ENCODE peak calls at places on chromosomes 5 and 9, in nine cellular contexts. One of them, this sample, is unnamed.
A peak's percentile ranks its signal among the peaks of the same experiment; 100 is the strongest.

GRCh38 chr5:173786296-173787187 is 101.6 kb upstream of the CPEB4 start:
- DNase-seq in mesendoderm: peak; percentile 56
- DNase-seq in breast epithelium: no peak
- DNase-seq in AG20443: no peak
- DNase-seq in NCI-H1436: no peak
- DNase-seq in stimulated activated naive CD8-positive, alpha-beta T cell treated with anti-CD3 and anti-CD28 coated beads, Interleukin-15, Interleukin-2, amounts not matched to agents 100 U/mL and 50 U/mL, for 24 hours: no peak
- DNase-seq in HCT116: no peak
- DNase-seq in BJ: no peak
- DNase-seq in kidney tubule cell: no peak
- DNase-seq in this sample: no peak

GRCh38 chr9:2411459-2412215 is 209.9 kb upstream of the VLDLR start:
- DNase-seq in mesendoderm: peak; percentile 94
- DNase-seq in breast epithelium: no peak
- DNase-seq in AG20443: peak; percentile 47
- DNase-seq in NCI-H1436: no peak
- DNase-seq in stimulated activated naive CD8-positive, alpha-beta T cell treated with anti-CD3 and anti-CD28 coated beads, Interleukin-15, Interleukin-2, amounts not matched to agents 100 U/mL and 50 U/mL, for 24 hours: no peak
- DNase-seq in HCT116: no peak
- DNase-seq in BJ: peak; percentile 58
- DNase-seq in kidney tubule cell: peak; percentile 59
- DNase-seq in this sample: peak; percentile 35

GRCh38 chr5:89769975-89770374 is 639.6 kb downstream of the CETN3 start:
- DNase-seq in mesendoderm: peak; percentile 39
- DNase-seq in breast epithelium: no peak
- DNase-seq in AG20443: no peak
- DNase-seq in NCI-H1436: no peak
- DNase-seq in stimulated activated naive CD8-positive, alpha-beta T cell treated with anti-CD3 and anti-CD28 coated beads, Interleukin-15, Interleukin-2, amounts not matched to agents 100 U/mL and 50 U/mL, for 24 hours: no peak
- DNase-seq in HCT116: peak; percentile 2
- DNase-seq in BJ: no peak
- DNase-seq in kidney tubule cell: peak; percentile 46
- DNase-seq in this sample: no peak

GRCh38 chr5:127754259-127754658 is 51.1 kb downstream of the CCDC192 start:
- DNase-seq in mesendoderm: no peak
- DNase-seq in breast epithelium: no peak
- DNase-seq in AG20443: no peak
- DNase-seq in NCI-H1436: no peak
- DNase-seq in stimulated activated naive CD8-positive, alpha-beta T cell treated with anti-CD3 and anti-CD28 coated beads, Interleukin-15, Interleukin-2, amounts not matched to agents 100 U/mL and 50 U/mL, for 24 hours: no peak
- DNase-seq in HCT116: no peak
- DNase-seq in BJ: no peak
- DNase-seq in kidney tubule cell: no peak
- DNase-seq in this sample: no peak

GRCh38 chr5:143544606-143545005 is 141.1 kb upstream of the NR3C1 start:
- DNase-seq in mesendoderm: no peak
- DNase-seq in breast epithelium: no peak
- DNase-seq in AG20443: no peak
- DNase-seq in NCI-H1436: no peak
- DNase-seq in stimulated activated naive CD8-positive, alpha-beta T cell treated with anti-CD3 and anti-CD28 coated beads, Interleukin-15, Interleukin-2, amounts not matched to agents 100 U/mL and 50 U/mL, for 24 hours: no peak
- DNase-seq in HCT116: no peak
- DNase-seq in BJ: no peak
- DNase-seq in kidney tubule cell: no peak
- DNase-seq in this sample: no peak

GRCh38 chr5:119541716-119542115 is 87.6 kb upstream of the FAM170A start:
- DNase-seq in mesendoderm: no peak
- DNase-seq in breast epithelium: no peak
- DNase-seq in AG20443: no peak
- DNase-seq in NCI-H1436: no peak
- DNase-seq in stimulated activated naive CD8-positive, alpha-beta T cell treated with anti-CD3 and anti-CD28 coated beads, Interleukin-15, Interleukin-2, amounts not matched to agents 100 U/mL and 50 U/mL, for 24 hours: no peak
- DNase-seq in HCT116: no peak
- DNase-seq in BJ: no peak
- DNase-seq in kidney tubule cell: no peak
- DNase-seq in this sample: no peak

GRCh38 chr5:23268136-23268535 is 239.3 kb upstream of the PRDM9 start:
- DNase-seq in mesendoderm: no peak
- DNase-seq in breast epithelium: no peak
- DNase-seq in AG20443: no peak
- DNase-seq in NCI-H1436: no peak
- DNase-seq in stimulated activated naive CD8-positive, alpha-beta T cell treated with anti-CD3 and anti-CD28 coated beads, Interleukin-15, Interleukin-2, amounts not matched to agents 100 U/mL and 50 U/mL, for 24 hours: no peak
- DNase-seq in HCT116: no peak
- DNase-seq in BJ: no peak
- DNase-seq in kidney tubule cell: no peak
- DNase-seq in this sample: peak; percentile 25

GRCh38 chr5:133370281-133370890 is 242.0 kb downstream of the FSTL4 start:
- DNase-seq in mesendoderm: no peak
- DNase-seq in breast epithelium: no peak
- DNase-seq in AG20443: no peak
- DNase-seq in NCI-H1436: no peak
- DNase-seq in stimulated activated naive CD8-positive, alpha-beta T cell treated with anti-CD3 and anti-CD28 coated beads, Interleukin-15, Interleukin-2, amounts not matched to agents 100 U/mL and 50 U/mL, for 24 hours: no peak
- DNase-seq in HCT116: no peak
- DNase-seq in BJ: no peak
- DNase-seq in kidney tubule cell: peak; percentile 56
- DNase-seq in this sample: no peak

GRCh38 chr9:20353931-20354652 is 268.2 kb downstream of the MLLT3 start:
- DNase-seq in mesendoderm: no peak
- DNase-seq in breast epithelium: no peak
- DNase-seq in AG20443: peak; percentile 33
- DNase-seq in NCI-H1436: no peak
- DNase-seq in stimulated activated naive CD8-positive, alpha-beta T cell treated with anti-CD3 and anti-CD28 coated beads, Interleukin-15, Interleukin-2, amounts not matched to agents 100 U/mL and 50 U/mL, for 24 hours: no peak
- DNase-seq in HCT116: no peak
- DNase-seq in BJ: no peak
- DNase-seq in kidney tubule cell: peak; percentile 52
- DNase-seq in this sample: no peak

GRCh38 chr5:2883771-2884170 is 132.3 kb upstream of the IRX2 start:
- DNase-seq in mesendoderm: no peak
- DNase-seq in breast epithelium: no peak
- DNase-seq in AG20443: no peak
- DNase-seq in NCI-H1436: no peak
- DNase-seq in stimulated activated naive CD8-positive, alpha-beta T cell treated with anti-CD3 and anti-CD28 coated beads, Interleukin-15, Interleukin-2, amounts not matched to agents 100 U/mL and 50 U/mL, for 24 hours: no peak
- DNase-seq in HCT116: no peak
- DNase-seq in BJ: no peak
- DNase-seq in kidney tubule cell: no peak
- DNase-seq in this sample: no peak